ENCODE peak calls at places on chromosomes 7 and 10, in seven cellular contexts. E is AG20443; F is EL; Z is activated effector memory CD4-positive, alpha-beta T cell treated with anti-CD3 and anti-CD28 coated beads, Interleukin-2, amount 50 U/mL, for 16 hours; C is posterior vena cava; K is glutamatergic neuron; Y is HEK293T. N is an unnamed sample.

GRCh38 chr7:34357068-34357467 is 300.9 kb upstream of the NPSR1 start:
- DNase-seq in E (no peak), F (no peak), Z (no peak), C (no peak), K (no peak), Y (no peak), N (no peak)

GRCh38 chr10:16967866-16968721 is 150.9 kb upstream of the RSU1 start:
- DNase-seq in E (peak), F (peak), Z (no peak), C (no peak), K (peak), Y (no peak), N (peak)

GRCh38 chr7:102849538-102849937 is 63.3 kb upstream of the LRRC17 start:
- DNase-seq in E (no peak), F (no peak), Z (no peak), C (no peak), K (no peak), Y (no peak), N (no peak)

GRCh38 chr10:27153325-27153724 is 859 bp downstream of the YME1L1 start:
- DNase-seq in E (no peak), F (no peak), Z (no peak), C (no peak), K (no peak), Y (no peak), N (no peak)

GRCh38 chr7:8724080-8724718 is 290.8 kb downstream of the NXPH1 start:
- DNase-seq in E (peak), F (peak), Z (no peak), C (no peak), K (peak), Y (peak), N (peak)

GRCh38 chr10:32159264-32159663 is 103.0 kb upstream of the KIF5B start:
- DNase-seq in E (no peak), F (no peak), Z (no peak), C (peak), K (no peak), Y (no peak), N (no peak)

GRCh38 chr10:6141296-6142151 is 52.7 kb downstream of the RBM17 start:
- DNase-seq in E (peak), F (peak), Z (peak), C (no peak), K (no peak), Y (no peak), N (peak)

GRCh38 chr10:83007521-83007920 is 1131.8 kb upstream of the GHITM start:
- DNase-seq in E (no peak), F (no peak), Z (no peak), C (no peak), K (no peak), Y (no peak), N (no peak)

GRCh38 chr7:51366930-51367613 is 50.5 kb upstream of the COBL start:
- DNase-seq in E (peak), F (peak), Z (no peak), C (no peak), K (peak), Y (peak), N (peak)

GRCh38 chr7:78542551-78542950 is 744.0 kb downstream of the PHTF2 start:
- DNase-seq in E (no peak), F (no peak), Z (no peak), C (no peak), K (no peak), Y (no peak), N (no peak)

GRCh38 chr7:130227883-130228575 is 20.4 kb downstream of the SSMEM1 start:
- DNase-seq in E (no peak), F (no peak), Z (no peak), C (no peak), K (no peak), Y (no peak), N (no peak)

N was measured in myocyte.